ENCODE peak calls at places on chromosome 21, in ten cellular contexts. J, A, O, C, Y, T, D, W, I and H are unnamed samples.

GRCh38 chr21:43755820-43756594 is 20.1 kb downstream of the CSTB start:
- DNase-seq in D (no peak), A (no peak), Y (no peak), J (no peak), T (no peak), W (no peak), C (no peak), O (no peak), I (no peak), H (no peak)

GRCh38 chr21:16569679-16570078 is 839.9 kb downstream of the USP25 start:
- DNase-seq in C (no peak), O (no peak), I (peak), J (peak), Y (no peak), W (no peak), A (no peak), T (no peak), D (no peak), H (no peak)

GRCh38 chr21:38486705-38487104 is 11.6 kb downstream of the ERG start:
- DNase-seq in A (no peak), T (no peak), C (no peak), D (no peak), I (no peak), W (no peak), J (no peak), Y (no peak), O (no peak), H (no peak)

GRCh38 chr21:16976132-16976666 is 536.6 kb upstream of the CXADR start:
- DNase-seq in W (no peak), A (no peak), O (no peak), I (no peak), T (no peak), D (no peak), J (no peak), C (no peak), Y (no peak), H (no peak)

GRCh38 chr21:32278068-32278467 is 781 bp downstream of the MIS18A start:
- DNase-seq in T (no peak), O (peak), W (no peak), A (no peak), D (no peak), C (no peak), I (no peak), Y (no peak), J (no peak), H (no peak)

GRCh38 chr21:35926003-35926541 is 134.3 kb downstream of the SETD4 start:
- DNase-seq in T (no peak), O (no peak), I (no peak), W (no peak), J (no peak), D (no peak), Y (no peak), C (no peak), A (no peak), H (no peak)

GRCh38 chr21:44858291-44858690 is 15.2 kb downstream of the PTTG1IP start:
- DNase-seq in C (no peak), T (no peak), J (peak), Y (no peak), I (no peak), D (no peak), O (no peak), W (no peak), A (no peak), H (no peak)

GRCh38 chr21:41827951-41828883 is 50.9 kb downstream of the PRDM15 start:
- DNase-seq in D (no peak), J (no peak), I (peak), O (no peak), A (no peak), C (peak), T (no peak), W (no peak), Y (no peak), H (no peak)

GRCh38 chr21:42819861-42820512 is 59.4 kb downstream of the WDR4 start:
- DNase-seq in Y (no peak), T (no peak), W (no peak), C (no peak), I (no peak), A (no peak), O (no peak), J (peak), D (no peak), H (no peak)

GRCh38 chr21:25094695-25095094 is 512.6 kb downstream of the MRPL39 start:
- DNase-seq in I (no peak), O (no peak), D (no peak), J (no peak), Y (no peak), W (no peak), T (no peak), A (no peak), C (no peak), H (no peak)

GRCh38 chr21:38875694-38876492 is 70.2 kb downstream of the ETS2 start:
- DNase-seq in J (peak), O (no peak), W (no peak), T (no peak), C (no peak), D (no peak), Y (no peak), I (no peak), A (no peak), H (no peak)

GRCh38 chr21:44892536-44893277 is 19.2 kb upstream of the PTTG1IP start:
- DNase-seq in D (peak), C (peak), O (peak), I (peak), T (peak), J (peak), W (peak), Y (no peak), A (no peak), H (no peak)

GRCh38 chr21:46109251-46110221 is 11.6 kb downstream of the COL6A2 start:
- DNase-seq in D (no peak), T (peak), A (no peak), O (no peak), J (no peak), Y (no peak), W (no peak), C (no peak), I (no peak), H (no peak)

GRCh38 chr21:42466700-42467612 is 29.1 kb downstream of the RSPH1 start:
- DNase-seq in D (no peak), A (no peak), I (peak), O (peak), Y (no peak), W (no peak), C (peak), J (peak), T (no peak), H (no peak)

GRCh38 chr21:45335151-45335760 is 47.6 kb upstream of the POFUT2 start:
- DNase-seq in A (no peak), Y (no peak), O (no peak), J (no peak), D (no peak), C (no peak), W (no peak), T (no peak), I (no peak), H (no peak)

GRCh38 chr21:26717146-26717739 is 128.0 kb downstream of the ADAMTS1 start:
- DNase-seq in C (no peak), O (no peak), T (no peak), W (no peak), I (peak), D (no peak), Y (no peak), J (peak), A (no peak), H (peak)

GRCh38 chr21:15207635-15208370 is 143.0 kb upstream of the NRIP1 start:
- DNase-seq in Y (no peak), W (no peak), A (no peak), D (no peak), C (no peak), J (no peak), T (no peak), I (no peak), O (no peak), H (no peak)

GRCh38 chr21:46193829-46194373 is 9.6 kb upstream of the SPATC1L start:
- DNase-seq in Y (no peak), W (no peak), I (no peak), C (no peak), A (no peak), D (no peak), O (no peak), T (peak), J (no peak), H (no peak)

GRCh38 chr21:38910390-38911008 is 104.8 kb downstream of the ETS2 start:
- DNase-seq in A (no peak), W (no peak), J (peak), D (no peak), C (peak), O (no peak), Y (no peak), I (no peak), T (no peak), H (no peak)

GRCh38 chr21:42597487-42598158 is 55.8 kb upstream of the PDE9A start:
- DNase-seq in A (no peak), W (no peak), O (no peak), Y (no peak), I (no peak), D (no peak), T (no peak), J (no peak), C (no peak), H (no peak)

GRCh38 chr21:16870116-16870515 is 642.7 kb upstream of the CXADR start:
- DNase-seq in A (no peak), W (no peak), J (no peak), I (no peak), Y (no peak), T (no peak), C (no peak), O (no peak), D (no peak), H (no peak)

GRCh38 chr21:43571976-43572375 is 87.3 kb downstream of the HSF2BP start:
- DNase-seq in O (no peak), Y (no peak), I (no peak), A (no peak), J (no peak), T (no peak), W (no peak), C (no peak), D (no peak), H (no peak)

GRCh38 chr21:42671778-42672593 is 18.6 kb downstream of the PDE9A start:
- DNase-seq in D (no peak), Y (no peak), C (peak), A (no peak), I (no peak), O (no peak), T (no peak), J (peak), W (no peak), H (no peak)

GRCh38 chr21:32806810-32807386 is 35.3 kb upstream of the PAXBP1 start:
- DNase-seq in T (no peak), D (peak), A (no peak), W (no peak), J (peak), C (peak), Y (no peak), O (no peak), I (no peak), H (peak)

GRCh38 chr21:44785620-44786344 is 15.8 kb downstream of the UBE2G2 start:
- DNase-seq in I (no peak), Y (no peak), O (no peak), C (no peak), A (no peak), T (no peak), W (no peak), D (no peak), J (no peak), H (peak)

GRCh38 chr21:25911730-25912401 is 177.1 kb downstream of the GABPA start:
- DNase-seq in T (peak), D (no peak), Y (no peak), O (no peak), W (no peak), A (no peak), J (no peak), I (no peak), C (no peak), H (no peak)

GRCh38 chr21:41894511-41894910 is 15.4 kb upstream of the PRDM15 start:
- DNase-seq in J (no peak), Y (no peak), O (no peak), A (no peak), I (no peak), D (no peak), W (no peak), C (no peak), T (no peak), H (no peak)

GRCh38 chr21:26005464-26005863 is 165.1 kb downstream of the APP start:
- DNase-seq in I (no peak), O (no peak), D (no peak), C (no peak), J (no peak), T (no peak), A (no peak), Y (no peak), W (no peak), H (no peak)

GRCh38 chr21:16956824-16957223 is 556.0 kb upstream of the CXADR start:
- DNase-seq in W (no peak), A (no peak), T (no peak), I (no peak), D (no peak), Y (no peak), O (no peak), C (no peak), J (no peak), H (no peak)

GRCh38 chr21:46124926-46125845 is 27.3 kb downstream of the COL6A2 start:
- DNase-seq in O (no peak), J (no peak), I (no peak), A (no peak), C (no peak), T (peak), W (no peak), D (no peak), Y (no peak), H (no peak)

GRCh38 chr21:17803536-17803935 is 15.6 kb downstream of the C21orf91 start:
- DNase-seq in A (no peak), I (no peak), Y (no peak), T (no peak), O (no peak), W (no peak), C (no peak), J (no peak), D (no peak), H (no peak)

GRCh38 chr21:45290948-45291612 is 3.4 kb upstream of the POFUT2 start:
- DNase-seq in I (no peak), J (peak), D (no peak), O (no peak), W (no peak), T (peak), Y (no peak), C (no peak), A (no peak), H (peak)

GRCh38 chr21:32256873-32257620 is 21.8 kb downstream of the MIS18A start:
- DNase-seq in O (no peak), A (no peak), D (no peak), I (no peak), J (peak), C (no peak), Y (no peak), W (no peak), T (peak), H (peak)

GRCh38 chr21:41684381-41685245 is 82.2 kb downstream of the RIPK4 start:
- DNase-seq in W (no peak), T (peak), Y (no peak), C (no peak), J (peak), A (peak), I (no peak), O (no peak), D (no peak), H (no peak)

GRCh38 chr21:42829954-42830353 is 49.4 kb downstream of the WDR4 start:
- DNase-seq in I (no peak), C (no peak), A (no peak), Y (no peak), W (no peak), O (no peak), T (no peak), D (no peak), J (no peak), H (no peak)

GRCh38 chr21:34857874-34858273 is 189.1 kb downstream of the CLIC6 start:
- DNase-seq in I (no peak), T (no peak), J (peak), D (no peak), O (no peak), W (no peak), Y (no peak), A (no peak), C (no peak), H (no peak)

GRCh38 chr21:27423073-27423472 is 456.2 kb upstream of the ADAMTS5 start:
- DNase-seq in O (no peak), J (peak), W (no peak), T (peak), A (no peak), C (no peak), D (no peak), Y (no peak), I (no peak), H (peak)